ENCODE peak calls at places on chromosomes 7 and 10, in nine cellular contexts. T is mucosa of descending colon; Z is T-cell; E is activated naive CD8-positive, alpha-beta T cell treated with anti-CD3 and anti-CD28 coated beads, Interleukin-2, amount 10 ng/mL, durations not matched to agents 7 days and 5 days; X is activated CD4-positive, alpha-beta T cell treated with anti-CD3 and anti-CD28 coated beads for 36 hours; P is heart left ventricle; K is CD4-positive, alpha-beta T cell; C is heart right ventricle; M is esophagus mucosa. W is an unnamed sample.

GRCh38 chr10:69123747-69124557 is at the start of gene VPS26A:
- ATAC-seq in T (peak; percentile 98), Z (peak; percentile 91), E (peak; percentile 90), X (peak; percentile 95), P (peak; percentile 99), K (peak; percentile 94), C (peak; percentile 98), M (peak; percentile 100), W (peak; percentile 98)

GRCh38 chr10:11697718-11698527 is 44.3 kb upstream of the ECHDC3 start:
- ATAC-seq in T (peak; percentile 52), Z (peak; percentile 44), E (peak; percentile 36), X (no peak), P (no peak), K (no peak), C (no peak), M (no peak), W (peak; percentile 53)

GRCh38 chr7:116706668-116707126 is 34.7 kb downstream of the MET start:
- ATAC-seq in T (peak; percentile 95), Z (no peak), E (no peak), X (no peak), P (no peak), K (no peak), C (no peak), M (peak; percentile 58), W (no peak)

GRCh38 chr10:87895430-87895829 is 32.0 kb downstream of the PTEN start:
- ATAC-seq in T (no peak), Z (no peak), E (no peak), X (no peak), P (no peak), K (no peak), C (no peak), M (no peak), W (no peak)

GRCh38 chr10:118662228-118663035 is 67.0 kb upstream of the PRLHR start:
- ATAC-seq in T (peak; percentile 49), Z (peak; percentile 67), E (no peak), X (peak; percentile 30), P (no peak), K (peak; percentile 66), C (no peak), M (no peak), W (no peak)

GRCh38 chr7:12450615-12451014 is 47.0 kb upstream of the VWDE start:
- ATAC-seq in T (no peak), Z (no peak), E (no peak), X (no peak), P (no peak), K (no peak), C (no peak), M (no peak), W (peak; percentile 51)

GRCh38 chr7:77627307-77627671 is 69.0 kb upstream of the RSBN1L start:
- ATAC-seq in T (no peak), Z (no peak), E (no peak), X (peak; percentile 75), P (no peak), K (no peak), C (no peak), M (no peak), W (no peak)

GRCh38 chr7:135693558-135693957 is 31.2 kb downstream of the STMP1 start:
- ATAC-seq in T (no peak), Z (no peak), E (no peak), X (no peak), P (peak; percentile 63), K (no peak), C (peak; percentile 47), M (no peak), W (no peak)

GRCh38 chr10:36254191-36254590 is 612.1 kb upstream of the FZD8 start:
- ATAC-seq in T (no peak), Z (no peak), E (no peak), X (no peak), P (peak; percentile 51), K (no peak), C (peak; percentile 55), M (no peak), W (no peak)

GRCh38 chr7:131123991-131124629 is 203.6 kb upstream of the MKLN1 start:
- ATAC-seq in T (peak; percentile 76), Z (no peak), E (no peak), X (no peak), P (no peak), K (no peak), C (no peak), M (peak; percentile 67), W (peak; percentile 95)

GRCh38 chr7:130919316-130920103 is 185.5 kb upstream of the KLF14 start:
- ATAC-seq in T (no peak), Z (no peak), E (no peak), X (peak; percentile 17), P (no peak), K (no peak), C (no peak), M (no peak), W (no peak)

GRCh38 chr7:2059964-2060700 is 172.6 kb downstream of the MAD1L1 start:
- ATAC-seq in T (no peak), Z (no peak), E (no peak), X (no peak), P (no peak), K (no peak), C (no peak), M (no peak), W (no peak)

GRCh38 chr10:21675157-21675796 is 141.2 kb downstream of the MLLT10 start:
- ATAC-seq in T (peak; percentile 69), Z (peak; percentile 49), E (no peak), X (peak; percentile 66), P (no peak), K (peak; percentile 78), C (no peak), M (peak; percentile 59), W (no peak)

GRCh38 chr10:112790921-112791320 is 159.1 kb upstream of the TCF7L2 start:
- ATAC-seq in T (no peak), Z (no peak), E (no peak), X (no peak), P (no peak), K (no peak), C (no peak), M (peak; percentile 85), W (no peak)

GRCh38 chr10:62054408-62054807 is 152.9 kb downstream of the ARID5B start:
- ATAC-seq in T (peak; percentile 17), Z (no peak), E (peak; percentile 41), X (peak; percentile 25), P (no peak), K (no peak), C (no peak), M (no peak), W (peak; percentile 67)

GRCh38 chr10:14499610-14499904 is 168.8 kb upstream of the FRMD4A start:
- ATAC-seq in T (peak; percentile 4), Z (no peak), E (no peak), X (no peak), P (no peak), K (no peak), C (no peak), M (peak; percentile 43), W (no peak)

GRCh38 chr10:59872892-59873463 is 33.4 kb downstream of the CCDC6 start:
- ATAC-seq in T (peak; percentile 70), Z (peak; percentile 63), E (no peak), X (no peak), P (no peak), K (peak; percentile 51), C (peak; percentile 50), M (peak; percentile 48), W (no peak)

GRCh38 chr7:88859288-88859687 is 63.8 kb upstream of the TEX47 start:
- ATAC-seq in T (no peak), Z (no peak), E (no peak), X (no peak), P (no peak), K (no peak), C (no peak), M (no peak), W (no peak)

GRCh38 chr7:112199035-112199655 is 7.1 kb downstream of the DOCK4 start:
- ATAC-seq in T (no peak), Z (no peak), E (no peak), X (peak; percentile 74), P (no peak), K (no peak), C (no peak), M (no peak), W (no peak)

GRCh38 chr10:69741671-69742355 is 59.9 kb upstream of the COL13A1 start:
- ATAC-seq in T (no peak), Z (no peak), E (no peak), X (no peak), P (no peak), K (no peak), C (no peak), M (no peak), W (no peak)

GRCh38 chr10:124632566-124632965 is 111.6 kb downstream of the FAM53B start:
- ATAC-seq in T (no peak), Z (no peak), E (no peak), X (no peak), P (peak; percentile 6), K (no peak), C (no peak), M (peak; percentile 87), W (no peak)

GRCh38 chr10:74207681-74208080 is 56.7 kb downstream of the ADK start:
- ATAC-seq in T (peak; percentile 40), Z (no peak), E (no peak), X (no peak), P (peak; percentile 20), K (no peak), C (no peak), M (peak; percentile 4), W (peak; percentile 8)

GRCh38 chr10:84766923-84767322 is 438.5 kb downstream of the CCSER2 start:
- ATAC-seq in T (no peak), Z (no peak), E (no peak), X (no peak), P (no peak), K (no peak), C (no peak), M (no peak), W (no peak)

GRCh38 chr7:78090616-78091015 is 292.0 kb downstream of the PHTF2 start:
- ATAC-seq in T (no peak), Z (no peak), E (no peak), X (no peak), P (no peak), K (no peak), C (no peak), M (no peak), W (no peak)

GRCh38 chr10:80324086-80324485 is 32.5 kb downstream of the DYDC1 start:
- ATAC-seq in T (no peak), Z (no peak), E (no peak), X (no peak), P (no peak), K (no peak), C (no peak), M (no peak), W (no peak)

GRCh38 chr10:121324678-121325213 is 273.5 kb downstream of the FGFR2 start:
- ATAC-seq in T (peak; percentile 76), Z (no peak), E (no peak), X (no peak), P (no peak), K (no peak), C (no peak), M (peak; percentile 68), W (no peak)